ENCODE peak calls at places on chromosome 1, in six cellular contexts. C is astrocyte, G is fibroblast of lung, W is PC-3, B is MM.1S, E is neural progenitor cell. Z is an unnamed sample.

GRCh38 chr1:6004412-6005123 is 12.3 kb upstream of the NPHP4 start:
- DNase-seq in C (no peak), B (no peak), W (no peak), E (no peak), G (no peak), Z (no peak)

GRCh38 chr1:196148367-196148970 is 459.8 kb downstream of the KCNT2 start:
- DNase-seq in B (peak; percentile 46), E (peak; percentile 10), C (peak; percentile 6), W (peak; percentile 70), G (peak; percentile 73), Z (no peak)

GRCh38 chr1:36207339-36207738 is 16.9 kb upstream of the THRAP3 start:
- DNase-seq in E (no peak), G (peak; percentile 81), W (peak; percentile 32), B (peak; percentile 11), C (peak; percentile 75), Z (no peak)

GRCh38 chr1:54604572-54605370 is 18.6 kb downstream of the FAM151A start:
- DNase-seq in E (no peak), G (no peak), B (peak; percentile 83), C (no peak), W (peak; percentile 23), Z (peak; percentile 91)

GRCh38 chr1:228321895-228322294 is 84.7 kb downstream of the TRIM11 start:
- DNase-seq in W (no peak), B (no peak), G (no peak), C (no peak), E (no peak), Z (no peak)

GRCh38 chr1:204409111-204409510 is 2.5 kb downstream of the PPP1R15B start:
- DNase-seq in G (no peak), E (no peak), C (no peak), W (no peak), B (no peak), Z (no peak)

GRCh38 chr1:215631489-215631888 is 64.4 kb downstream of the KCTD3 start:
- DNase-seq in E (peak; percentile 12), B (no peak), W (peak; percentile 80), G (no peak), C (no peak), Z (no peak)

GRCh38 chr1:243482237-243483022 is 226.6 kb downstream of the SDCCAG8 start:
- DNase-seq in B (no peak), G (peak; percentile 78), W (peak; percentile 32), E (peak; percentile 58), C (peak; percentile 70), Z (peak; percentile 76)

GRCh38 chr1:189301235-189301634 is 1176.4 kb downstream of the BRINP3 start:
- DNase-seq in G (no peak), E (no peak), B (no peak), C (no peak), W (no peak), Z (no peak)

GRCh38 chr1:206020393-206021007 is 3.2 kb downstream of the CTSE start:
- DNase-seq in W (no peak), C (no peak), B (no peak), E (no peak), G (no peak), Z (no peak)

GRCh38 chr1:178385662-178386061 is 111.1 kb downstream of the CLEC20A start:
- DNase-seq in W (no peak), C (no peak), E (no peak), B (no peak), G (no peak), Z (no peak)

GRCh38 chr1:4121834-4122512 is 221.9 kb upstream of the C1orf174 start:
- DNase-seq in C (no peak), G (no peak), E (no peak), B (no peak), W (no peak), Z (no peak)

GRCh38 chr1:4119516-4120220 is 219.6 kb upstream of the C1orf174 start:
- DNase-seq in W (no peak), E (no peak), C (no peak), B (no peak), G (no peak), Z (no peak)

GRCh38 chr1:4121293-4121684 is 221.2 kb upstream of the C1orf174 start:
- DNase-seq in W (no peak), B (no peak), C (no peak), G (no peak), E (no peak), Z (no peak)

GRCh38 chr1:4118746-4119515 is 218.9 kb upstream of the C1orf174 start:
- DNase-seq in G (no peak), E (no peak), B (no peak), W (no peak), C (no peak), Z (no peak)

DNA sequence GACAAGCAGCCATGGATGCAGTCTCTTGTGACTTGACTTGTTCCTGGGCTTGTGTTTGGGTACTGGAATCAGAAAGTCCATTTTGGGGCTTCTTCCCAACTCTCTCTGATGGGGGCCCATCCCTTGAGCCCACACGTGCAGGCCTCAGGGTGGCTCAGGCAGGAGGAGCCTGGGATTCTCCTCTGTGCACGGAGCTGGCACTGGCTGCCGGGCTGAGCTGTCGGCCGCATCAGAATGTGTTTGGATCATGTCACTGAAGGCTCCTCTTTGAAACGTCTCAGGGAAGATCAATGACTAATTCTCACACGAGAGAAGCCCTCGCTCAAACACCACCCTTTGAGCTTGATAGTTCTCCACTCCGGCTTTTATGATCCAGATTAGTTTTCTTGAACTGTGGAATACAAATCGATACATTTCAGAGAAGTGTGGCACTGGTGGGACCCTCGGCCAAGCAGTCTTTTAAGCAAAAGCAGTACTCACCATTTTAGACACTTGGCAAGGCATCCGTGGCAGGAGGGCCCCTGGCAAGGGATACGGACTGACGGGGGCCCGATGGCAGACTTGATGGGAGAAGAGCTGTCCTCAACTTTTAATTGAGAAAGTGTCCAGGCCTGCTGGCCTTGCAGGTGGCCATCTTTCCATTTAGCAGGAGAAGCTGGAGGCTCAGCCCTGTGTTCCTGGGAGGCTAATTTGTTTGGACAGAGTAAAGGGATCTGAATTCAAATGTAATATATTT is 220.7 kb upstream of the C1orf174 start:
- DNase-seq in B (no peak), G (no peak), E (no peak), W (no peak), C (no peak), Z (no peak)
- TF ChIP-seq EZH2 in B (no peak), G (no peak), E (no peak), W (no peak), C (no peak), Z (no peak)

GRCh38 chr1:46493316-46494032 is 3.8 kb downstream of the DMBX1 start:
- DNase-seq in G (no peak), E (no peak), W (no peak), B (no peak), C (no peak), Z (no peak)

GRCh38 chr1:46492871-46493270 is 3.2 kb downstream of the DMBX1 start:
- DNase-seq in W (no peak), G (no peak), C (no peak), B (no peak), E (no peak), Z (no peak)

GRCh38 chr1:46490603-46491499 is 1.2 kb downstream of the DMBX1 start:
- DNase-seq in C (no peak), B (no peak), E (peak; percentile 47), G (peak; percentile 19), W (no peak), Z (no peak)

GRCh38 chr1:46491500-46492268 is 2.0 kb downstream of the DMBX1 start:
- DNase-seq in G (no peak), W (no peak), B (no peak), E (no peak), C (no peak), Z (no peak)

DNA sequence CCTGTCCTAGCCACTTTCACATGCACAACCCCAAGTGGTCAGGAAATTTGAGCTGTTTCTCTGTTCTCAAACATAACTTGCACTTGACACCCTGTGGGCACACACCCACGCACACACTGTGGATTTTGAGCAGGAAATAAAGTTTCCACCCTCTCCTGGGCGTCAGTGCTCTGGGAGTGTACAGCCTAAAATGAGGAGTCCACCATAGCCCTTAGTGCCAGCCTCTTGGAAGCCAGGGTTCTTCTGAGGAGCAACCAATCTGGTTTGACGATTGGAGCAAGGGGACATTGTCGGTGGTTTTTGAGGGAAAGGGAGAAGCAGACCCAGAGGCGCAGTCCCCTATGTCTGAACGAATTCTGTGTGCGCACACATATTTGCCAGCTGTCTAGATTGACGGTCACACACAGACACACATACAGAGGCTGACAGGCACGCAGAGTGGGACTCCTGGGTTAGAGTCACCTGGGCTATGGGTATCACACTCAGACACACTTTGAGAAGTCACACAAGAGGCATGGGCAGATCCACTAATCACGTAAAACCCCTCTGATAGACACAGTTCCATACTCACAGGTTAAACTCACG is 2.7 kb downstream of the DMBX1 start:
- DNase-seq in W (no peak), G (no peak), E (no peak), B (no peak), C (no peak), Z (no peak)
- TF ChIP-seq EZH2 in W (no peak), G (no peak), E (no peak), B (no peak), C (peak; percentile 73), Z (no peak)

DNA sequence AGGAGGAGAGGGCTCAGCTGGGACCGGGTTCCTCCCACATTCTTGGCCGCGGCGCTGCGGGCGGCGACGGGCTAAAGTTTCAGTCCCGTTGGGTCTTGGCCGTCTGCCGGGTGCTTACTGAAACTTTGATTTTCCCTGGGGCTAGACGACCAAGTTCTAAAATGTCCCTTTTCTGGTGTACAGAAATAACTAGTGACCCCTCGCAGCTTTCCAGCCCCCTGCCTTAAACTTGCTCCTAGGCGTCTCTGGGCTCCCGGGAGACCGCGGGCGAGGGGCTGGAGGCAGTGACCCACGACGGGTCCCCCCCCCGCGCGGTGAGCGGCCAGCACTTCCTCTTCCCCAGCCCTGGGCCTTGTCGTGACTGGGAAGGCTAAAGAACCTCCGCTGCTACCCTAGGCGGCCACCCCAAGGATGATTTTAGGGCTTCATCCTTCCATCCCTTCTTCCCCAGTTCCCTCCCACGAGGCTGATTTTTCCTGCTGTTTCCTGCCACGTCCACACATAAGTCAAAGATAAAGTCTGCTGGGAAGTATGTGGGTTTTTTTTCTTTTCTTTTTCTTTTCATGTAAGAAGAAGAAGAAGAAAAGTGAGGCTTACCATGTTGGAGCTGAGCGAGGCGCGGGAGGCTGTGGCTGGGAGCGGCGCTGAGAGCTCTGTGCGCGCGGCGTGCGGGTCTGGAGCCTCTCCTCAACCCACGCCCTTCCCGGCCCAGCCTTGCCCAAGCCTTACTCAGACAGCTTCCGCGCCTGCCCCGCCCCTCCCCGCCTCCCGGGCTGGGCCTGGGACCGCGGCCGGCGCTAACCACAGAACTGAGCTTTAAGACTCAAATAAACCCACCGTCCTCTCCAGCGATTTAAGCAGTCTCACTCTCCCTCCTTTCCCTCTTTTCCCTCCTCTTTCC is at the start of gene S100A11:
- DNase-seq in G (peak; percentile 82), B (peak; percentile 92), C (peak; percentile 76), E (peak; percentile 75), W (peak; percentile 91), Z (peak; percentile 88)
- TF ChIP-seq EZH2 in G (no peak), B (no peak), C (no peak), E (no peak), W (no peak), Z (no peak)

DNA sequence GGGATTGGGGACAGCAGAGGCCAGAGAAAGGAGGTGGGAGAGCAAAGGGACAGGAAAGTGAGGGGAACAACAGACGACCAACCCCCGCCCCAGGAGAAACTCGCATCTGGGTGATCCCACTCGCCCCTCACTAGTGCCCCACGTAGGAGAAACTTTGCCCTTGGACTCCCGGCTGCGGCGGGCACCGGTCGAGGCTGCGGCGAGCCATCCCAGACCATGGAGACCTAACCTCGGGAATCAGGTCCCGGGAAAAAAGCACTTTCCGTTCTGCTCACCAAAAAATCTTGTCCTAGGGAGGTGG is 2.6 kb downstream of the GFI1 start:
- DNase-seq in C (no peak), W (no peak), G (no peak), B (no peak), E (no peak), Z (no peak)
- TF ChIP-seq EZH2 in C (no peak), W (no peak), G (peak; percentile 71), B (no peak), E (no peak), Z (no peak)